ENCODE peak calls at places on chromosomes 16 and 17, in eight cellular contexts. One of them, this sample, is unnamed.

GRCh38 chr16:20944861-20945390 is 44.4 kb downstream of the LYRM1 start:
- DNase-seq in endodermal cell: peak
- DNase-seq in progenitor cell of endocrine pancreas: no peak
- DNase-seq in right lobe of liver: no peak
- DNase-seq in MM.1S: peak
- DNase-seq in body of pancreas: no peak
- DNase-seq in AG10803: no peak
- DNase-seq in choroid plexus epithelial cell: peak
- DNase-seq in this sample: peak

GRCh38 chr16:8675183-8676159 is 1.1 kb downstream of the ABAT start:
- DNase-seq in endodermal cell: no peak
- DNase-seq in progenitor cell of endocrine pancreas: no peak
- DNase-seq in right lobe of liver: peak
- DNase-seq in MM.1S: no peak
- DNase-seq in body of pancreas: peak
- DNase-seq in AG10803: no peak
- DNase-seq in choroid plexus epithelial cell: peak
- DNase-seq in this sample: no peak

GRCh38 chr17:42026821-42027539 is 7.1 kb downstream of the NKIRAS2 start:
- DNase-seq in endodermal cell: no peak
- DNase-seq in progenitor cell of endocrine pancreas: no peak
- DNase-seq in right lobe of liver: no peak
- DNase-seq in MM.1S: no peak
- DNase-seq in body of pancreas: no peak
- DNase-seq in AG10803: no peak
- DNase-seq in choroid plexus epithelial cell: no peak
- DNase-seq in this sample: no peak

GRCh38 chr17:30158896-30159625 is 42.4 kb downstream of the NSRP1 start:
- DNase-seq in endodermal cell: no peak
- DNase-seq in progenitor cell of endocrine pancreas: no peak
- DNase-seq in right lobe of liver: no peak
- DNase-seq in MM.1S: no peak
- DNase-seq in body of pancreas: no peak
- DNase-seq in AG10803: no peak
- DNase-seq in choroid plexus epithelial cell: no peak
- DNase-seq in this sample: no peak

GRCh38 chr16:57938936-57939871 is 31.7 kb downstream of the CNGB1 start:
- DNase-seq in endodermal cell: peak
- DNase-seq in progenitor cell of endocrine pancreas: no peak
- DNase-seq in right lobe of liver: no peak
- DNase-seq in MM.1S: no peak
- DNase-seq in body of pancreas: peak
- DNase-seq in AG10803: peak
- DNase-seq in choroid plexus epithelial cell: peak
- DNase-seq in this sample: no peak

GRCh38 chr16:84502581-84502980 is 1.9 kb downstream of the MEAK7 start:
- DNase-seq in endodermal cell: no peak
- DNase-seq in progenitor cell of endocrine pancreas: no peak
- DNase-seq in right lobe of liver: no peak
- DNase-seq in MM.1S: no peak
- DNase-seq in body of pancreas: no peak
- DNase-seq in AG10803: peak
- DNase-seq in choroid plexus epithelial cell: no peak
- DNase-seq in this sample: no peak

GRCh38 chr17:50047488-50048126 is 8.3 kb upstream of the ITGA3 start:
- DNase-seq in endodermal cell: peak
- DNase-seq in progenitor cell of endocrine pancreas: no peak
- DNase-seq in right lobe of liver: no peak
- DNase-seq in MM.1S: no peak
- DNase-seq in body of pancreas: no peak
- DNase-seq in AG10803: peak
- DNase-seq in choroid plexus epithelial cell: no peak
- DNase-seq in this sample: no peak

GRCh38 chr17:32636593-32637218 is 149.9 kb downstream of the CDK5R1 start:
- DNase-seq in endodermal cell: no peak
- DNase-seq in progenitor cell of endocrine pancreas: no peak
- DNase-seq in right lobe of liver: no peak
- DNase-seq in MM.1S: no peak
- DNase-seq in body of pancreas: no peak
- DNase-seq in AG10803: no peak
- DNase-seq in choroid plexus epithelial cell: no peak
- DNase-seq in this sample: no peak

GRCh38 chr16:65950211-65950610 is 416.3 kb upstream of the CDH5 start:
- DNase-seq in endodermal cell: no peak
- DNase-seq in progenitor cell of endocrine pancreas: no peak
- DNase-seq in right lobe of liver: no peak
- DNase-seq in MM.1S: no peak
- DNase-seq in body of pancreas: no peak
- DNase-seq in AG10803: no peak
- DNase-seq in choroid plexus epithelial cell: peak
- DNase-seq in this sample: no peak

GRCh38 chr17:61410555-61411089 is 11.0 kb downstream of the TBX2 start:
- DNase-seq in endodermal cell: peak
- DNase-seq in progenitor cell of endocrine pancreas: peak
- DNase-seq in right lobe of liver: peak
- DNase-seq in MM.1S: peak
- DNase-seq in body of pancreas: peak
- DNase-seq in AG10803: peak
- DNase-seq in choroid plexus epithelial cell: peak
- DNase-seq in this sample: peak

GRCh38 chr16:66486773-66487579 is 59.9 kb downstream of the BEAN1 start:
- DNase-seq in endodermal cell: no peak
- DNase-seq in progenitor cell of endocrine pancreas: no peak
- DNase-seq in right lobe of liver: peak
- DNase-seq in MM.1S: no peak
- DNase-seq in body of pancreas: peak
- DNase-seq in AG10803: peak
- DNase-seq in choroid plexus epithelial cell: peak
- DNase-seq in this sample: peak

GRCh38 chr16:13672196-13672595 is 247.8 kb upstream of the ERCC4 start:
- DNase-seq in endodermal cell: no peak
- DNase-seq in progenitor cell of endocrine pancreas: no peak
- DNase-seq in right lobe of liver: no peak
- DNase-seq in MM.1S: no peak
- DNase-seq in body of pancreas: no peak
- DNase-seq in AG10803: no peak
- DNase-seq in choroid plexus epithelial cell: no peak
- DNase-seq in this sample: no peak

GRCh38 chr17:70109497-70109896 is 34.5 kb downstream of the KCNJ16 start:
- DNase-seq in endodermal cell: no peak
- DNase-seq in progenitor cell of endocrine pancreas: no peak
- DNase-seq in right lobe of liver: no peak
- DNase-seq in MM.1S: no peak
- DNase-seq in body of pancreas: no peak
- DNase-seq in AG10803: no peak
- DNase-seq in choroid plexus epithelial cell: no peak
- DNase-seq in this sample: no peak

GRCh38 chr16:47028767-47029377 is 55.4 kb upstream of the DNAJA2 start:
- DNase-seq in endodermal cell: no peak
- DNase-seq in progenitor cell of endocrine pancreas: no peak
- DNase-seq in right lobe of liver: no peak
- DNase-seq in MM.1S: no peak
- DNase-seq in body of pancreas: no peak
- DNase-seq in AG10803: no peak
- DNase-seq in choroid plexus epithelial cell: no peak
- DNase-seq in this sample: no peak
- TF ChIP-seq CTCF in endodermal cell: no peak
- TF ChIP-seq CTCF in progenitor cell of endocrine pancreas: no peak
- TF ChIP-seq CTCF in right lobe of liver: no peak
- TF ChIP-seq CTCF in MM.1S: no peak
- TF ChIP-seq CTCF in body of pancreas: no peak
- TF ChIP-seq CTCF in AG10803: no peak
- TF ChIP-seq CTCF in choroid plexus epithelial cell: no peak
- TF ChIP-seq CTCF in this sample: no peak

GRCh38 chr17:19431691-19432090 is 20.7 kb downstream of the RNF112 start:
- DNase-seq in endodermal cell: no peak
- DNase-seq in progenitor cell of endocrine pancreas: no peak
- DNase-seq in right lobe of liver: no peak
- DNase-seq in MM.1S: no peak
- DNase-seq in body of pancreas: no peak
- DNase-seq in AG10803: no peak
- DNase-seq in choroid plexus epithelial cell: no peak
- DNase-seq in this sample: no peak

GRCh38 chr17:19433240-19433639 is 22.2 kb downstream of the RNF112 start:
- DNase-seq in endodermal cell: peak
- DNase-seq in progenitor cell of endocrine pancreas: no peak
- DNase-seq in right lobe of liver: no peak
- DNase-seq in MM.1S: no peak
- DNase-seq in body of pancreas: no peak
- DNase-seq in AG10803: no peak
- DNase-seq in choroid plexus epithelial cell: no peak
- DNase-seq in this sample: no peak

GRCh38 chr17:19433727-19434340 is 22.8 kb downstream of the RNF112 start:
- DNase-seq in endodermal cell: peak
- DNase-seq in progenitor cell of endocrine pancreas: no peak
- DNase-seq in right lobe of liver: no peak
- DNase-seq in MM.1S: no peak
- DNase-seq in body of pancreas: no peak
- DNase-seq in AG10803: no peak
- DNase-seq in choroid plexus epithelial cell: no peak
- DNase-seq in this sample: no peak
- TF ChIP-seq CTCF in endodermal cell: peak
- TF ChIP-seq CTCF in progenitor cell of endocrine pancreas: no peak
- TF ChIP-seq CTCF in right lobe of liver: no peak
- TF ChIP-seq CTCF in MM.1S: peak
- TF ChIP-seq CTCF in body of pancreas: no peak
- TF ChIP-seq CTCF in AG10803: no peak
- TF ChIP-seq CTCF in choroid plexus epithelial cell: no peak
- TF ChIP-seq CTCF in this sample: no peak

DNA sequence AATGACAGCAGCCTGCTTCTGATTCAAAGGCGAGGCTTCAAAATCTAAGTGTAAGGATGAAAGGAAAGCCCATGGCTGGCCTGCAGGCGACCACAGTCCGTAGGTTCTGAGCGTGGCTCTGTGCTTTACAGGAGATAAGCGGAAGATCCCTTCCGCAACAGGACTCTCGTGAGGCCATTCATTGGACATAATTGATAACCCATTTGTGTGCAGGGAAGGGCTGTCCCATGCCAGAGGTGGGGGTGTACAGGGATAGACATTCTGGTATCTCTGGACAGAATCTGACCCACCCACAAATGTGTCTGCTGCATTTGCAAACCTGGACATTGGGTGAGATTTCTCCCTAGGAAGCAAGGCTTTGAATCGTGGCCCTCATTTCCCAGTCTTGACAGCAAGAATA is 4.0 kb downstream of the CYB561 start:
- DNase-seq in endodermal cell: no peak
- DNase-seq in progenitor cell of endocrine pancreas: no peak
- DNase-seq in right lobe of liver: no peak
- DNase-seq in MM.1S: no peak
- DNase-seq in body of pancreas: no peak
- DNase-seq in AG10803: no peak
- DNase-seq in choroid plexus epithelial cell: no peak
- DNase-seq in this sample: no peak
- TF ChIP-seq CTCF in endodermal cell: no peak
- TF ChIP-seq CTCF in progenitor cell of endocrine pancreas: no peak
- TF ChIP-seq CTCF in right lobe of liver: no peak
- TF ChIP-seq CTCF in MM.1S: no peak
- TF ChIP-seq CTCF in body of pancreas: no peak
- TF ChIP-seq CTCF in AG10803: no peak
- TF ChIP-seq CTCF in choroid plexus epithelial cell: no peak
- TF ChIP-seq CTCF in this sample: no peak

GRCh38 chr17:12686486-12686885 is 20.8 kb downstream of the MYOCD start:
- DNase-seq in endodermal cell: no peak
- DNase-seq in progenitor cell of endocrine pancreas: no peak
- DNase-seq in right lobe of liver: no peak
- DNase-seq in MM.1S: no peak
- DNase-seq in body of pancreas: no peak
- DNase-seq in AG10803: no peak
- DNase-seq in choroid plexus epithelial cell: no peak
- DNase-seq in this sample: no peak
- TF ChIP-seq CTCF in endodermal cell: no peak
- TF ChIP-seq CTCF in progenitor cell of endocrine pancreas: no peak
- TF ChIP-seq CTCF in right lobe of liver: no peak
- TF ChIP-seq CTCF in MM.1S: no peak
- TF ChIP-seq CTCF in body of pancreas: no peak
- TF ChIP-seq CTCF in AG10803: no peak
- TF ChIP-seq CTCF in choroid plexus epithelial cell: no peak
- TF ChIP-seq CTCF in this sample: no peak

GRCh38 chr17:81667754-81668153 is 1.2 kb downstream of the CCDC137 start:
- DNase-seq in endodermal cell: peak
- DNase-seq in progenitor cell of endocrine pancreas: no peak
- DNase-seq in right lobe of liver: no peak
- DNase-seq in MM.1S: no peak
- DNase-seq in body of pancreas: no peak
- DNase-seq in AG10803: no peak
- DNase-seq in choroid plexus epithelial cell: no peak
- DNase-seq in this sample: no peak
- TF ChIP-seq CTCF in endodermal cell: peak
- TF ChIP-seq CTCF in progenitor cell of endocrine pancreas: no peak
- TF ChIP-seq CTCF in right lobe of liver: no peak
- TF ChIP-seq CTCF in MM.1S: no peak
- TF ChIP-seq CTCF in body of pancreas: no peak
- TF ChIP-seq CTCF in AG10803: no peak
- TF ChIP-seq CTCF in choroid plexus epithelial cell: peak
- TF ChIP-seq CTCF in this sample: no peak

DNA sequence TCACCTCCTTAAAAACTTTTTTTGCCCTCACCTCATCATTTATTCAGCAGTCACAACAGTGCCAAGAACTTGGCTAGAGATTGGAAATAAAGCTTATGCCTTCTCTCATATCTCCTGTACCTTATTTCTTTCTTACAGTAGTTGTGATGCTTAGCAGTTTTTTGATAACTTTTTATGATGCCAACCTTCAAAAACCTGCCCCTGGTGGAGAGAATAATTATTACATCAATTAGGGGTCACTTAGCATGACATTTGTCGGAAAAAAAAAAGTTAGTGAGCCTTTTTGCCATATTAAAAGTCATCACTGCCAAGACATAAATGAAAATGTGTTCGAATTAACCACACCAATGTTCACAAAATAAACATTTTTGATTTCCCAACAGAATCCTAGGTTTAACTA is 296.6 kb downstream of the WWOX start:
- DNase-seq in endodermal cell: no peak
- DNase-seq in progenitor cell of endocrine pancreas: no peak
- DNase-seq in right lobe of liver: no peak
- DNase-seq in MM.1S: no peak
- DNase-seq in body of pancreas: no peak
- DNase-seq in AG10803: no peak
- DNase-seq in choroid plexus epithelial cell: no peak
- DNase-seq in this sample: no peak
- TF ChIP-seq CTCF in endodermal cell: peak
- TF ChIP-seq CTCF in progenitor cell of endocrine pancreas: peak
- TF ChIP-seq CTCF in right lobe of liver: peak
- TF ChIP-seq CTCF in MM.1S: peak
- TF ChIP-seq CTCF in body of pancreas: no peak
- TF ChIP-seq CTCF in AG10803: no peak
- TF ChIP-seq CTCF in choroid plexus epithelial cell: no peak
- TF ChIP-seq CTCF in this sample: peak